ENCODE peak calls at places on chromosomes 13 and 19, in four cellular contexts. A is SK-N-SH, U is K562, H is GM12878. N is an unnamed sample.

GRCh38 chr19:29172302-29172701 is 40.6 kb downstream of the UQCRFS1 start:
- DNase-seq in H (no peak), U (no peak), A (no peak), N (no peak)

GRCh38 chr13:27639186-27639585 is 17.5 kb downstream of the POLR1D start:
- DNase-seq in U (no peak), A (no peak), H (no peak), N (no peak)

GRCh38 chr13:113967206-113967720 is 6.6 kb downstream of the C13orf46 start:
- DNase-seq in A (no peak), U (no peak), H (no peak), N (no peak)

GRCh38 chr19:41194157-41194552 is 1.1 kb downstream of the CYP2S1 start:
- DNase-seq in A (no peak), U (no peak), H (no peak), N (no peak)

GRCh38 chr19:3784607-3785463 is 1.3 kb downstream of the MATK start:
- DNase-seq in U (no peak), H (no peak), A (no peak), N (peak)

GRCh38 chr13:29925457-29925856 is 75.0 kb upstream of the UBL3 start:
- DNase-seq in H (no peak), U (no peak), A (peak), N (no peak)

GRCh38 chr13:44040754-44041100 is 161.0 kb downstream of the LACC1 start:
- DNase-seq in U (no peak), H (no peak), A (no peak), N (no peak)

GRCh38 chr19:55373993-55374757 is 2.5 kb upstream of the TMEM190 start:
- DNase-seq in A (peak), U (no peak), H (no peak), N (no peak)

GRCh38 chr13:57633141-57633949 is 1.8 kb downstream of the PCDH17 start:
- DNase-seq in H (no peak), U (no peak), A (peak), N (peak)

GRCh38 chr19:27718262-27718661 is 1494.7 kb downstream of the UQCRFS1 start:
- DNase-seq in A (no peak), U (no peak), H (no peak), N (no peak)

GRCh38 chr13:105990256-105990958 is 545.1 kb downstream of the EFNB2 start:
- DNase-seq in A (no peak), H (no peak), U (no peak), N (no peak)

GRCh38 chr13:98312606-98313005 is 135.5 kb upstream of the RNF113B start:
- DNase-seq in H (no peak), A (no peak), U (no peak), N (no peak)

DNA sequence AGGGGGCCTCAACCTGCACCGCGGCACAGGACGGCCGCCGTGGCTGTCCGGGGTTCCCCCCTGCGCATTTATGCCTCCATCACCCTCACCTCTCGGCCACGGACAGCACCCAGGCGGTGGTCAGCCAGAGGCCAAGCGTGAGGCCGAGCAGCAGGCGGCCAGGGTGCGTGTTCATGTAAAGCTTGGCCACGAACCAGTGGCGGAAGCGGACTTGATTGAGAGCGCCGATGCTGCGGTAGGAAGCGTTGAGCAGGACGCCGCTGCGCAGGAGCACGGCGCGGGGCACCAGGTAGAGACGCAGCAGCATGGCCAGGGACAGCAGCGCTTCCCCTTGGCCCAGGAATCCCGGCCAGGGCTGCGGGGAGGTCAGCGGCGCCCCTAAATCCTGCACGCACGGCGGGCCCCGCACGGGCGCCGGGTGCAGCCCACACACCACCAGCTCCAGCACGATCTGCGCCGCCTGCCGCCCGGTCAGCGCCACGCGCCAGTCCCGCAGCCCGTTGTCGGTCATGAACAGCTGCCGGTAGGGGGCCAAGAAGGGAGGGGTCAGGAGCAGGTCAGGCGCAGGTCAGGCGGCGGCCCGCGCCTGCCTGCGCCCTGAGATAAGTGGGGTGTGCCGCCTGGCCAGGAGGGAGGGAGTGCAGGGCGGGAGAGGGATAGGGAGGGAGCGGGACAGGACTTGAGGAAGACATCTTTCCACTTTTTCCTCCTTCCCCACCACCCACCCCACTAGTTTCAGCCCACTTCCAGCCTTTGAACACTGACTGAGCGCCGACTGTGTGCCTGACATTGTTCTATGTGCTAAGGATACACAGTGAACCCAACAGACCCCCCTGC is 6.5 kb downstream of the KCNN4 start:
- DNase-seq in U (peak), H (no peak), A (peak), N (peak)
- TF ChIP-seq NRF1 in U (peak), H (no peak), A (no peak), N (no peak)

GRCh38 chr19:19209372-19209771 is 2.4 kb upstream of the NCAN start:
- DNase-seq in H (no peak), U (no peak), A (no peak), N (no peak)
- TF ChIP-seq MAX in H (no peak), U (no peak), A (no peak), N (no peak)

DNA sequence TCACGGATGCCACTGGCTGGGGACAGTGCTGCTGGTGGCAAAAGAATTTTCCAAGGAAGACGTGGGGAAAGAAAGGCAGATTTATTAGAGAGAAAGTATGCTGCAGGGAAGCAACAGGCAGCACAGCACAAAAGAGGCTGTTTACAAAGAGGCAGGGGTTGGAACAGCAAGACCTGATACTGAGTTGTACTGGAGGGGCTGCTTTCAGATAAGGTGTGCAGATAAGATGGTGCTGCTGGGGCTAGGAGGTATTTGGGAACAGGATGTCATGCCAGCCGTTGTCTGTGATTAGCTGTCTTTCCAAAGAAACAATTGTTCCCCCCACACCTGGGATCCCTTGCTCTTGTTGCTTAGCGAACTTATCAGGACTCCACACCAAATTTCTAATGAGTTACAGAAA is 2023.3 kb upstream of the PCDH20 start:
- DNase-seq in H (no peak), A (no peak), U (no peak), N (no peak)
- TF ChIP-seq NRF1 in H (no peak), A (no peak), U (no peak), N (no peak)

GRCh38 chr13:51585696-51586095 is 1.4 kb downstream of the WDFY2 start:
- DNase-seq in A (no peak), H (no peak), U (peak), N (no peak)
- TF ChIP-seq MAX in A (peak), H (no peak), U (no peak), N (no peak)

GRCh38 chr19:34306213-34306661 is 51.9 kb downstream of the GARRE1 start:
- DNase-seq in A (no peak), H (no peak), U (no peak), N (no peak)
- TF ChIP-seq NRF1 in A (no peak), H (no peak), U (no peak), N (no peak)

GRCh38 chr19:19224852-19225494 is 13.2 kb downstream of the NCAN start:
- DNase-seq in A (no peak), H (no peak), U (peak), N (peak)

GRCh38 chr19:19226204-19226603 is 14.4 kb downstream of the NCAN start:
- DNase-seq in U (no peak), A (no peak), H (no peak), N (no peak)

GRCh38 chr19:19229701-19230100 is 17.9 kb downstream of the NCAN start:
- DNase-seq in A (no peak), H (no peak), U (no peak), N (no peak)

GRCh38 chr19:19226663-19227062 is 14.9 kb downstream of the NCAN start:
- DNase-seq in U (no peak), H (no peak), A (no peak), N (no peak)

GRCh38 chr19:19227217-19227616 is 15.5 kb downstream of the NCAN start:
- DNase-seq in U (no peak), A (no peak), H (no peak), N (no peak)
- TF ChIP-seq MAX in U (no peak), A (no peak), H (no peak), N (no peak)

GRCh38 chr13:21420706-21421105 is 38.4 kb downstream of the ZDHHC20 start:
- DNase-seq in H (no peak), U (no peak), A (no peak), N (no peak)

GRCh38 chr13:21429217-21429616 is 29.9 kb downstream of the ZDHHC20 start:
- DNase-seq in A (no peak), U (no peak), H (no peak), N (no peak)

GRCh38 chr13:21427741-21428140 is 31.4 kb downstream of the ZDHHC20 start:
- DNase-seq in U (no peak), A (no peak), H (peak), N (no peak)

GRCh38 chr13:21426238-21426637 is 32.9 kb downstream of the ZDHHC20 start:
- DNase-seq in U (no peak), H (no peak), A (no peak), N (no peak)
- TF ChIP-seq NRF1 in U (no peak), H (no peak), A (no peak), N (no peak)

GRCh38 chr19:23437901-23438300 is 42.6 kb upstream of the ZNF91 start:
- DNase-seq in U (no peak), A (no peak), H (no peak), N (no peak)
- TF ChIP-seq MAX in U (no peak), A (no peak), H (no peak), N (no peak)

DNA sequence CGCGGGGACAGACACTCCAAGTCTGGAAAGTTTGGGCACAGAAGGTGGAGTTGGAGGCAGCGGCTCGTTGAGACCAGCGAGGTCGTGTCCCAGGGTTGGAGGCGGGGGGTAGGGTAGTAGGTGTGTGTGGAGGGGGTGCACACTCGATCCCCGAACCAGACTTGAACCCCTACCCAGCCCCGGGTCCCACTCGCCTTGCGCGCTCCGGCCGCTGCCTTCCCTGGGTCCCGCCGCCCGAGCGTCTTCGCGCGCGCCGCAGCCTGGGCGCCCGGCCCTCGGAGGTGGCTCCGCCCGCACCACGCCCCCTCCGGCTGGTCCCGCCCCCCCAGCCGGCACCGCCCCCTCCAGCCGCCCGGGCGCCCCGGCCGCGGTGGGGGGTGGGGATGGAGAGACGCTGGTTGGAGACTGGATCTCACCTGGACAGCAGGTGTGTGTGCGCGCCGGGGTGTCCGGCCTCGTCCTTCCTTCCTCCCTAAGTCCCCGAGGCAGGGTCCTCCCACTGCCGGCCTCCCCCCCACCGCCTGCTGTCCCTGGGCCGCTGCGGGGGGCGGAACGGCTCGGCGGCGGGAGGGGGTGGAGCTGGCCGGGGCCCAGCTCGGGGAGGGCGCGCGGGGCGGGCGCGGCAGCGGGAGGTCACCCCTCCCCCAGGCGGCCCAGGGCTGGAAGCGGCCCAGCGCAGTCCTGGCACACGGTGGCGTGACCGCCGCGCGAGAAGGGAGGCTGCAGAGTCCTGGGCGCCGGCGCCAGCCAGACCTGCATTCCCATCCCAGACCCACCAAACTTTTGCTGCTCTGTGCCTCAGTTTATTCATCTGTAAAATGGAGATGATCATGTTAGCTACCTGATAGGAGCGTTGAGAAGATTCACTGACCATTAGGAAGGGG is at the start of gene KANK2:
- DNase-seq in H (peak), A (peak), U (peak), N (peak)
- TF ChIP-seq NRF1 in H (no peak), A (no peak), U (peak), N (no peak)

DNA sequence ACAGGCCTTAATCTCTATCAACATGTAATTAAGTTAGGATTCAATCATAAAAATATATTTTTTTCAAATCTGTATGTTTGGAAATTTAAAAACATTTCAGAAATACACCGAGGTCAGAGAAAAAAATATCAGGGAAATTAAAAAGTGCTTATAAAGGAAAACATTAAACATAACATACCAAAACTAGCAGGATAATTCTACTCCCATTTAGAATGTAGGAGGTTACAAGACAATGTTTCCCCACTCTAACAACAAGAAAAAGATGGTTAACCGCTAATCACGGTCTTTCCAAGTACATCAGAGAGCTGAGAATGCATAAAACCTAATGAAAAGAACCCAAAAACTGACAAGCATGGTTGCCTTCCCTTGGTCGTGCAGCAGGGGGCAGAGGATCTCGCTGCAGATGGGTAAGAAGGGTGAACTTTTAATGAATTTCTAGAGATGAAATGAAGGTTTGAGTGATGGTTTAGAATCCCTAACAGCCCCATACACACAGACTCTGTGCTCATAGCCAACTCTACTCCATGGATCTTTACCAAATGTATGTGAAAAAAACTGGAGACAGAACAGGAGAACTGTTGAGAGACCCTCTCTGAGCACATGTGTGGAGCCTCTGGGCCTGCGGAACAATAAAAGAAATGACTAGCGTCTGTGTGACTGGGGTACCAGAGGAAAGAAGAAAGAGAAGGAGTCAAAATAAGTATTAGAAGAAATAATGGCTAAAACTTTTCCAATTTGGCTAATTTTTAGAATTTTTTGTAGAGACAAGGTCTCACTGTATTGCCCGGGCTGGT is 51.3 kb upstream of the LSM14A start:
- DNase-seq in U (peak), A (peak), H (no peak), N (peak)
- TF ChIP-seq MAX in U (no peak), A (no peak), H (no peak), N (no peak)

N was measured in H1.